ENCODE peak calls at places on chromosomes 1 and 21, in five cellular contexts. O, G, E, R and C are unnamed samples.

GRCh38 chr1:178023181-178023618 is 53.3 kb upstream of the SEC16B start:
- ATAC-seq in O (no peak), E (peak; percentile 79), R (peak; percentile 41), G (no peak), C (no peak)

GRCh38 chr21:38178653-38179503 is 77.9 kb upstream of the KCNJ15 start:
- ATAC-seq in G (no peak), E (no peak), R (no peak), O (no peak), C (no peak)

GRCh38 chr1:248155927-248156326 is 11.0 kb downstream of the OR2M5 start:
- ATAC-seq in G (no peak), O (no peak), R (no peak), E (no peak), C (no peak)

GRCh38 chr1:101235241-101235695 is 1.6 kb upstream of the S1PR1 start:
- ATAC-seq in O (no peak), G (no peak), E (no peak), R (no peak), C (no peak)

GRCh38 chr1:234607091-234608025 is 2.6 kb downstream of the IRF2BP2 start:
- ATAC-seq in G (no peak), O (no peak), E (peak; percentile 2), R (no peak), C (no peak)

GRCh38 chr1:200240655-200241054 is 169.2 kb downstream of the ZNF281 start:
- ATAC-seq in E (no peak), G (no peak), R (no peak), O (no peak), C (no peak)

GRCh38 chr1:54064244-54064643 is 10.8 kb downstream of the TCEANC2 start:
- ATAC-seq in G (no peak), O (no peak), E (no peak), R (no peak), C (no peak)

GRCh38 chr1:212775241-212775640 is 16.3 kb downstream of the NSL1 start:
- ATAC-seq in O (no peak), G (no peak), E (no peak), R (no peak), C (no peak)

GRCh38 chr21:26659757-26660156 is 86.7 kb upstream of the CYYR1 start:
- ATAC-seq in O (no peak), E (no peak), R (no peak), G (no peak), C (no peak)

GRCh38 chr1:182087304-182087703 is 25.8 kb upstream of the ZNF648 start:
- ATAC-seq in R (no peak), G (no peak), O (no peak), E (no peak), C (no peak)

GRCh38 chr1:232450626-232451025 is 179.3 kb downstream of the SIPA1L2 start:
- ATAC-seq in E (no peak), O (no peak), G (no peak), R (no peak), C (no peak)

GRCh38 chr21:43720539-43721224 is 1.8 kb downstream of the PDXK start:
- ATAC-seq in G (no peak), R (no peak), E (no peak), O (no peak), C (no peak)

GRCh38 chr1:223853748-223854147 is 8.0 kb upstream of the TP53BP2 start:
- ATAC-seq in E (peak; percentile 42), O (no peak), G (no peak), R (no peak), C (no peak)

GRCh38 chr1:163035791-163036249 is 33.3 kb upstream of the RGS4 start:
- ATAC-seq in E (no peak), G (no peak), R (no peak), O (no peak), C (no peak)
- H3K27ac ChIP-seq in E (no peak overlapping the region), G (no peak overlapping the region), R (no peak overlapping the region), O (no peak overlapping the region), C (no peak overlapping the region)

DNA sequence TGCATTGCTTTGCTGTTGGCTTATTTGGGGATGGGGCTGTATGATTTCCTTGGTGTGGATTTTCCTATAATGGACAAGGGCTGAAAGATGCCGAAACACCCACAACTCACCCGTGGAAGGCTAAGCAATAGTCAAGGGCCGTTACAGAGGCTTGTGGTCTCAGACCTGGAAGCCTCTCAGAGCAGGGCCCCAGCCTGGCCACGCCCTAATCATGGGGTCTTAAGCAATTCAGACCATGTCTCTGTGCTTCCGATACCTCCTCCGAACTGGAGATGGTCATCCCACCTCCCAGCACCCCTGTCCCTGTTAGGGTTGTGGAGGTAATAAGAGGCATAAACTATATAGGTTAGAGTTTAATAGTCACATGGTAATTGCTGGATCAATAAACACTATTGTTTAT is 3.4 kb downstream of the ABCG1 start:
- ATAC-seq in E (no peak), G (no peak), R (no peak), O (no peak), C (no peak)
- H3K4me1 ChIP-seq in E (peaks cover 10% of the 10 kb centered on the region), G (peaks cover 12% of the 10 kb centered on the region), R (peaks cover 14% of the 10 kb centered on the region), O (peaks cover 34% of the 10 kb centered on the region), C (peaks cover 14% of the 10 kb centered on the region)

GRCh38 chr1:111752186-111752585 is 3.5 kb upstream of the DDX20 start:
- ATAC-seq in E (no peak), R (no peak), G (no peak), O (no peak), C (no peak)

GRCh38 chr1:111754964-111755320 is 759 bp upstream of the DDX20 start:
- ATAC-seq in E (peak; percentile 19), O (peak; percentile 32), G (peak; percentile 76), R (peak; percentile 31), C (no peak)

GRCh38 chr1:111758373-111758772 is 2.7 kb downstream of the DDX20 start:
- ATAC-seq in R (no peak), E (no peak), G (no peak), O (no peak), C (no peak)

GRCh38 chr1:111756124-111756513 is 418 bp downstream of the DDX20 start:
- ATAC-seq in R (peak; percentile 65), E (peak; percentile 35), G (peak; percentile 37), O (peak; percentile 63), C (no peak)

DNA sequence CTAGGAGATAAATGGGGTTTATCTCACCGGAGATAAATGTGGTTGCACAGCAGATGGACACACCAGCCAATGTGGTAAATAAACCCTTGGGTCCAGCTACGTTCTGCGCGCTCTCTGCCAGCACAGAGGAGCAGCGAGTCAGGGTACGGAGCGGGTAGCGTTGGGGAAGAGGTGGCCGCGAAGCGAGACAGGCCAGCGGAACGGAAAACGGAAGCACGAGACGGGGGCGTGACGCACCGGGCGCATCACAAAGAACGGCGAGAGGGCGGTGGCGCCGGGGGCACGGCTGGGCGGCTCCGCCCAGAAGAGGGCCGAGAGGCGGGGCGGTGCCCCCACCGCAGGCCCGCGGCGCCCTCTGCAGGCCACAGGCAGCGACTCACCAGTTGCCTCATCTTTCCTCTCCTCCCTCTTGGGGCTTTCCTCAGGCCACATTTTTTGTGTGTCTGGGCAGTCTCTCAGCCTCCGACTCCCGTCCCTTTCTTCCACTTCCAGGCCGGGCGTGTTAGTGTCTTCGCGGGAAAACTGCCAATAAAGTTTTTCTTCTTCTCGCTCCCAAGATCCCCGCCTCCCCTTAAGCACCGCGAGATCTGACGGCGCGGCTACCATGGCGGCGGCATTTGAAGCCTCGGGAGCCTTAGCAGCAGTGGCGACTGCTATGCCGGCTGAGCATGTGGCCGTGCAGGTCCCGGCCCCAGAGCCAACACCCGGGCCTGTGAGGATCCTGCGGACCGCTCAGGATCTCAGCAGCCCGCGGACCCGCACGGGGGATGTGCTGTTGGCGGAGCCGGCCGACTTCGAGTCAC is at the start of gene DDX20:
- ATAC-seq in E (peak; percentile 93), G (peak; percentile 93), O (peak; percentile 99), R (peak; percentile 94), C (peak; percentile 96)
- TF ChIP-seq EP300 in E (peak; percentile 8), G (no peak), O (peak; percentile 81), R (peak; percentile 17), C (no peak)

DNA sequence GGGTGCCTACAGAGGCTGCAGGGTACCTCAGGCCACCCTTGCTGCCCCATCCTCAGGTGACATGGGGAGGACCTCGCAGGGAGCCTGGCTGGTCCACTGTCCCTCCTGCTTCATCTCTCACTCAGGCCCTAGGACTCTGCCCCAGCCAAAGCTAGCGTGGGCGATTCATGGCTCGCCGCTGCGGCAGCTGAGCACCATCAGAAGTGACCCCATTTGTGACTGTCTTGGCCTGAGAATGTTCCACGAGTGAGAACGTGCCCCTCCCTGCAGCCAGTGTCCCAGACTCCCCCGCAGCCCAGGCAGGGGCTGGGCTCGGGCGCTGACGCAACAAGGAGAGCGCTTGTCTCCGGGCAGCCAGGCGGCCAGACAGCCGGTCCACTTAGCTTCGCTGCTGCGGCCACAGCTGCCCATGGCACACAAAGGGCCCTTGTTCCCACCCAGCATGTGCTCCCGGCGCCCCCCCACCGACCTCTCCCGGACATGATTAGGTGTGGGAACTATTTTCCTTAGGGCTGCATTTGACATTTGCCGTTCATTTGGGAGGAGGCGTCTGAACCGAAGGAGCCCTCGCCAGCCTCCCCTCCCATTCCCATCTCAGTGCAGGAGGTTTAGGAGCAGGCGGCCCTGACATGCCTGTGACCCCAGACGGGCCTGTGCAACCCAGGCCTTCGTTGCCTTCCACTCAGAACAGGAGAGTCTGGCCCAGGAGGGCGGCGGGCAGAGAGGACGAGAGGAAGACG is 19.3 kb upstream of the POFUT2 start:
- ATAC-seq in G (no peak), E (no peak), R (peak; percentile 59), O (peak; percentile 87), C (peak; percentile 84)
- H3K27ac ChIP-seq in G (no peak overlapping the region), E (no peak overlapping the region), R (peak overlapping the region; percentile 91), O (peak overlapping the region; percentile 72), C (peak overlapping the region; percentile 16)

DNA sequence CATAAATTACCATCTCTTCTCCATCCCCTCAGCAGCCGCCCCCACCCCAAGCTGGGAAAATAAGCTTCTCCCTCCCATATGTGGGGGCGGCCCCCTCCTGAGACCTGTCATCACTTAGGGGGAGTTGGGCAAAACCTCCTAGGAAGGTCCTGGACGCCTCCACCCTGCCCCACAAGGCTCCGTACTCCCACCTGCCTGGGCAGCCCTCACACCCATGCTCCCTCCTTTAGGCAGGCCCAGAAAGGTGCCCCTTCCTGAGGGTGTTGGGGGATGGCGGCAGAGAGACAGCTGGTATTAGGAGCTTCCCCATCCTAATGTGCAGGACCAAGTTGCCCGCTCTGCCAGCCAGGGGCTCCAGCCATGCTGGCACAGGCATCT is 57.0 kb downstream of the STUM start:
- ATAC-seq in G (no peak), O (no peak), R (no peak), E (no peak), C (no peak)
- H3K4me1 ChIP-seq in G (no peaks in the 10 kb centered on the region), O (peaks cover 4% of the 10 kb centered on the region), R (peaks cover 12% of the 10 kb centered on the region), E (no peaks in the 10 kb centered on the region), C (peaks cover 63% of the 10 kb centered on the region)